ENCODE peak calls at places on chromosomes 5 and 9, in four cellular contexts. G is cardiac muscle cell, B is GM12878, S is transverse colon. W is an unnamed sample.

GRCh38 chr9:2602704-2603116 is 18.9 kb upstream of the VLDLR start:
- DNase-seq in G (peak; percentile 16), B (peak; percentile 49), S (no peak), W (no peak)

GRCh38 chr9:92035687-92036410 is 79.4 kb downstream of the SPTLC1 start:
- DNase-seq in G (peak; percentile 91), B (no peak), S (peak; percentile 27), W (no peak)

GRCh38 chr9:98381311-98382103 is 126.1 kb upstream of the TBC1D2 start:
- DNase-seq in G (no peak), B (no peak), S (no peak), W (no peak)

GRCh38 chr9:94802795-94803194 is 76.3 kb downstream of the AOPEP start:
- DNase-seq in G (no peak), B (peak; percentile 57), S (no peak), W (no peak)

GRCh38 chr5:180816608-180817534 is 14.3 kb upstream of the MGAT1 start:
- DNase-seq in G (peak; percentile 78), B (no peak), S (no peak), W (no peak)

GRCh38 chr5:96297867-96298266 is 135.2 kb downstream of the PCSK1 start:
- DNase-seq in G (peak; percentile 96), B (no peak), S (no peak), W (no peak)

GRCh38 chr9:123011878-123012528 is 21.5 kb upstream of the GPR21 start:
- DNase-seq in G (peak; percentile 57), B (no peak), S (no peak), W (no peak)

GRCh38 chr5:179195561-179196419 is 135.6 kb downstream of the ZNF354C start:
- DNase-seq in G (no peak), B (no peak), S (no peak), W (no peak)

GRCh38 chr9:121398374-121398773 is 28.3 kb upstream of the STOM start:
- DNase-seq in G (peak; percentile 72), B (no peak), S (no peak), W (no peak)

GRCh38 chr5:18732556-18733479 is 1098.6 kb downstream of the TAF11L14 start:
- DNase-seq in G (no peak), B (no peak), S (no peak), W (no peak)

GRCh38 chr9:34501889-34502425 is 20.8 kb downstream of the ENHO start:
- DNase-seq in G (peak; percentile 97), B (no peak), S (peak; percentile 24), W (no peak)

GRCh38 chr9:131111854-131112311 is 13.5 kb upstream of the NUP214 start:
- DNase-seq in G (no peak), B (no peak), S (no peak), W (no peak)

GRCh38 chr5:168747987-168748777 is 169.0 kb upstream of the PANK3 start:
- DNase-seq in G (peak; percentile 25), B (no peak), S (peak; percentile 24), W (peak; percentile 33)

GRCh38 chr9:107693620-107694326 is 204.2 kb upstream of the KLF4 start:
- DNase-seq in G (no peak), B (no peak), S (no peak), W (no peak)

GRCh38 chr9:121599872-121600585 is 51.4 kb upstream of the DAB2IP start:
- DNase-seq in G (no peak), B (no peak), S (no peak), W (no peak)

GRCh38 chr9:86102626-86103025 is 3.3 kb upstream of the GOLM1 start:
- DNase-seq in G (no peak), B (no peak), S (peak; percentile 4), W (no peak)

GRCh38 chr9:86096382-86096781 is 3.0 kb downstream of the GOLM1 start:
- DNase-seq in G (peak; percentile 36), B (no peak), S (no peak), W (no peak)

GRCh38 chr9:86099695-86100364 is 472 bp upstream of the GOLM1 start:
- DNase-seq in G (peak; percentile 76), B (no peak), S (peak; percentile 75), W (peak; percentile 9)

GRCh38 chr9:86097510-86098224 is 1.7 kb downstream of the GOLM1 start:
- DNase-seq in G (no peak), B (no peak), S (peak; percentile 33), W (no peak)

DNA sequence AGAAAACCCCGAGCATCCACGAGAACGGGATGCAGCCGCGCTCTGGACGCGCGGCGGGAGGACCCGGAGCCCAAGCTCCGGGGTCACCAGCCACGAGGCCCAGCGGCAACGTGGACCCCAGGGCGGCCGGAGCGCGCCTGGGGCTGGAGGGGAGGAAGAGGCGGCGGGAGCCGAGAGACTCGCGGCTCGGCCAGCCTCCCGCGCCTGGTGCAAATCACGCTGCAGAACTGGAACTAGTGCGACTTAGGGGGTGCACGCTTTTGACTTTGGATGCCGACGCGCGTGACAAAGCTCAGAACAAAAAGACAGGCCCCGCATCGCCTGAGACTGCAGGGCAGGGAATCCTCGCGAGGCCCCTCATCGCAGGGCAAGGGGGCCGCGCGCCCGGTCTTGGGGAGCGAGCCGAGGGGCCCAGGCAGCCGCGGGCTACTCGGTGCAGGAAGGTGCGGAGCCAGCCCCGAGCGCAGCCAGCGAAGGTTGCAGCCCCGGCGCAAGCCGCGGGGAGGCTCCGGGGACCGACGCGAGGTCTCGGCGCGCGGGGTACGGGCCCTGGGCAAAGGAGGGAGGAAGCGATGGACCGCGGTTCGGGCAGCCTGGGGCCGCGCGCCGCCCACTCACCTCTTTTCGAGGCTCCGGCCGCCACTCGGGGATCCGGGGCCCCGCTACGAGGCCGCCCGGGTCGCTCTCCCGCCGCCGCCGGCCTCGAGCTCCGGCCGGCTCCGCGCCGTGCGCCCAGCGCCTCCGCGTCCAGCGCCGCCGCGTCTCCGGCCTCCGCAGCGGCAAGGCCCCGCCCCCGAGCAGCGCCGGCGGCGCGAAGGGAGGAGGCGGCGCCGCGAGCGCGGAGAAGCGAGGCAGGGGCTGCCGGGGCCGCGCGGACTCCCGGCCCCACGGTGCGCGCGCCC is at the start of gene GOLM1:
- DNase-seq in G (peak; percentile 79), B (no peak), S (peak; percentile 61), W (peak; percentile 25)
- H3K27ac ChIP-seq in G (no peak within 1 kb of the TSS), B (no peak within 1 kb of the TSS), S (peak within 1 kb of the TSS; percentile 91), W (no peak within 1 kb of the TSS)

DNA sequence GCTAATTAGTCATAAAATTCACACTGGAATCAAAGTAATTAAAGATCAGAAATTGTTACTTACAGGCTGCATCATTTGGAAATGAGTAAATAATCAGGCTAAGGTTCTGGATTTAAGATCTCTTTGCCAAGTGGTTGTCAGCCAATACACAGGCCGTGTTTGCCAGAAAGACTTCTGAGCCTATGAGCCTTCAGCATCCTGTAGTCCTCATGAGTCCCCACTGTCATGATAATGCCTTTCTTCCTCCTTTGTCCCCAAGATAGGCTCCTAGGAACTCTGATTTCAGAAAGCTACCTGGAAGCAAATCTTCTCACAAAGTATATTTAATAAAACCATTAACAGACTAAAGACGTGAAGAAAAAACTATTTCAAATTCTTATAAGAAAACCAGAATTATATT is 810.5 kb downstream of the DNAH5 start:
- DNase-seq in G (no peak), B (no peak), S (no peak), W (no peak)
- H3K27ac ChIP-seq in G (no peak overlapping the region), B (no peak overlapping the region), S (no peak overlapping the region), W (no peak overlapping the region)

DNA sequence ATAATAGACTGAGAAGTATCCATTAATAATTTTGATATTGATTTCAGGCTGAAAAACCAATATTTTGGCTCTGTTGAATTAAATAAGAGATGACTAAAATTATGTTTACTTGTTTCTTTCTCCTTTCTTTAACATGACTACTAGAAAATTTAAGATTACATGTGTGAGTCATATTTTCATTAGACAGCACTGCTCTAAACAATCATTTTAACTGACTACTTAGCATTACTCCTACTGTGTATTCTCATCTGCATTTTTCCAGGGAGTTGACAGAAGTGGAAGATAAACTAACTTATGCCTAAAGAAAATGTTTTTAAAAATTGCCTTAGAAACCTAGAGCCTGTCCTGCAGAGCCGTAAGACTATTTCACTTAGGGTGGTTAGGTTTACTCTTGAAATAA is 29.1 kb downstream of the TNC start:
- DNase-seq in G (peak; percentile 13), B (no peak), S (no peak), W (no peak)
- H3K27ac ChIP-seq in G (peak overlapping the region; percentile 43), B (no peak overlapping the region), S (no peak overlapping the region), W (no peak overlapping the region)

GRCh38 chr9:90805006-90805993 is 3.7 kb downstream of the SYK start:
- DNase-seq in G (no peak), B (no peak), S (no peak), W (no peak)

GRCh38 chr9:90808226-90808797 is 6.7 kb downstream of the SYK start:
- DNase-seq in G (no peak), B (no peak), S (no peak), W (no peak)

GRCh38 chr9:90803860-90804593 is 2.4 kb downstream of the SYK start:
- DNase-seq in G (no peak), B (no peak), S (no peak), W (no peak)

GRCh38 chr9:90808890-90809685 is 7.5 kb downstream of the SYK start:
- DNase-seq in G (no peak), B (no peak), S (no peak), W (no peak)

DNA sequence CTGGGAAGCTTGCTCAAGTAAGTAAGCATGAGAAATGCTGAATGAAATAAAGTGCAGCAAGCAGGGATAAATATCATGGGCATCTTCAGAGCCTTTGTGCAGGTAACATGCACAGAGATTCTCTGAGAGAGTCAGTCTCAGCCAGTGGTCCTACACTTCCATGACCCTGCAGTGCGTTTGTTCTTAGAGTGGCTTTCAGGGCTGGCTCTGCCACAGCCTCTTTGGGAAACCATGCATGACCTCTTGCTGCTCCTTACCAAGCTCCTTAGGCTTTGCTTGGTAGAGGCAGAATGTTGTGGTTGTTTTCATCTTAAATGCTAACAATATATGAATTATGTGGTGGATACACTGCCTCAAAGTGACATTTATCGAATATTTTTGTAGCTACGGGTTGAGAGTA is 5.4 kb downstream of the SYK start:
- DNase-seq in G (no peak), B (no peak), S (no peak), W (no peak)
- H3K27ac ChIP-seq in G (no peak overlapping the region), B (no peak overlapping the region), S (no peak overlapping the region), W (no peak overlapping the region)

DNA sequence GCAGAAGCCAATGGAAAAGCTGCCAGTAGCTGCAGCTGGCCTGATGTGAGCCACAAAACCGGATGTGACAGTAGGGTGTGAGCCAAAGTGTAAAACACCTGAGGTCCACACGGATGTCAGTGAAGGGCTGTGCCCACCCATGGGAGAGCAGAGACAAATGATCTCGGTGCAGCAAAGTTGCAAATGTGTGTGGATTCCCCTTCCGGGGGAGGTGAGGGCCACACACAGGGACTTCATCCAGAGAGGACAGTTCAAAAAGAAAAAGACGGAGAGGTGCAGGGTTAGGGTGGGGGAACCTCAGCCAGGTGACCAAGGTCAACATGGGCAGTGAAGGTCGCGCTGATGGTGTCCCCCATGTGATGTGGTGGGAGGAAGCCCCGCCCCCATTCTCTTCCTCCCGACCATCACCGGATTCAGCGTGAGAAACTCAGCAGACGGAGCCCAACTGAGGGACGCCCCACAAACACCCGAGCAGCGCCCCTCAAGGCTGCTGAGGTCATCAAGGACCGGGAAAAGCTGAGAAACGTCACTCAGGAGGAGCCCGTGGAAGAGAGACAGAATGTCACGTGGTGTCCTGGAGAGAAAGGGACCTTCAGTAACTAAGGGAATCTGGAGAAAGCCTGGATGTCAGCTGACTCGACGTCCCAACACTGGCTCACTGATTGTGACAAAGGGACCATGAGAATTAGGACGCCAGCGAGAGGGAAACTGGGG is 11.4 kb upstream of the PTGDS start:
- DNase-seq in G (no peak), B (no peak), S (no peak), W (peak; percentile 34)
- H3K27ac ChIP-seq in G (no peak overlapping the region), B (no peak overlapping the region), S (no peak overlapping the region), W (peak overlapping the region; percentile 19)

GRCh38 chr9:114513952-114514267 is 8.6 kb upstream of the WHRN start:
- DNase-seq in G (no peak), B (no peak), S (no peak), W (no peak)

GRCh38 chr9:114516913-114517312 is 11.6 kb upstream of the WHRN start:
- DNase-seq in G (peak; percentile 56), B (no peak), S (no peak), W (no peak)

GRCh38 chr9:114513050-114513951 is 8.0 kb upstream of the WHRN start:
- DNase-seq in G (no peak), B (no peak), S (peak; percentile 29), W (no peak)

GRCh38 chr9:114515528-114515927 is 10.3 kb upstream of the WHRN start:
- DNase-seq in G (no peak), B (no peak), S (no peak), W (no peak)

GRCh38 chr9:114512337-114512874 is 7.1 kb upstream of the WHRN start:
- DNase-seq in G (no peak), B (no peak), S (peak; percentile 23), W (no peak)
- H3K27ac ChIP-seq in G (no peak overlapping the region), B (no peak overlapping the region), S (peak overlapping the region; percentile 50), W (no peak overlapping the region)

W was measured in CD4-positive, CD25-positive, alpha-beta regulatory T cell.